ENCODE peak calls at places on chromosome X, in seven cellular contexts. K is iris pigment epithelial cell, Q is immature natural killer cell, G is endothelial cell, U is foreskin keratinocyte, C is T-cell, L is fibroblast of lung. O is an unnamed sample.

GRCh38 chrX:8244301-8244700 is 73.2 kb upstream of the VCX2 start:
- DNase-seq in K (no peak), Q (no peak), G (no peak), U (no peak), C (no peak), L (peak), O (no peak)

GRCh38 chrX:1086444-1087409 is 125.7 kb downstream of the CRLF2 start:
- DNase-seq in K (peak), Q (no peak), G (no peak), U (peak), C (no peak), L (no peak), O (no peak)

GRCh38 chrX:107630031-107630689 is 1.9 kb downstream of the PRPS1 start:
- DNase-seq in K (no peak), Q (no peak), G (no peak), U (no peak), C (no peak), L (no peak), O (no peak)

GRCh38 chrX:153509592-153509991 is 7.8 kb upstream of the ATP2B3 start:
- DNase-seq in K (no peak), Q (no peak), G (no peak), U (no peak), C (no peak), L (no peak), O (no peak)

GRCh38 chrX:22060451-22060940 is 28.4 kb downstream of the PHEX start:
- DNase-seq in K (peak), Q (no peak), G (no peak), U (peak), C (no peak), L (peak), O (peak)

GRCh38 chrX:132774312-132774711 is 184.1 kb downstream of the HS6ST2 start:
- DNase-seq in K (peak), Q (no peak), G (no peak), U (no peak), C (no peak), L (peak), O (no peak)

GRCh38 chrX:71514367-71515038 is 18.4 kb upstream of the OGT start:
- DNase-seq in K (no peak), Q (peak), G (no peak), U (no peak), C (peak), L (no peak), O (peak)

GRCh38 chrX:150199181-150199580 is 163.9 kb upstream of the MAMLD1 start:
- DNase-seq in K (no peak), Q (no peak), G (no peak), U (no peak), C (no peak), L (no peak), O (no peak)

GRCh38 chrX:23008431-23009099 is 8.8 kb downstream of the DDX53 start:
- DNase-seq in K (peak), Q (no peak), G (no peak), U (peak), C (no peak), L (peak), O (no peak)

GRCh38 chrX:8782595-8782994 is 18.6 kb downstream of the FAM9A start:
- DNase-seq in K (no peak), Q (no peak), G (no peak), U (no peak), C (no peak), L (no peak), O (no peak)

GRCh38 chrX:12138366-12139313 is at the start of gene FRMPD4:
- DNase-seq in K (no peak), Q (no peak), G (peak), U (no peak), C (no peak), L (peak), O (no peak)

GRCh38 chrX:141278306-141278705 is 36.0 kb upstream of the SPANXC start:
- DNase-seq in K (peak), Q (no peak), G (peak), U (no peak), C (no peak), L (peak), O (no peak)